ENCODE peak calls at places on chromosomes 6 and 20, in four cellular contexts. V is activated B cell treated with CpG ODN at 0.5 μM for 24 hours, O is choroid plexus epithelial cell, Z is BJ. A is an unnamed sample.
A peak's percentile ranks its signal among the peaks of the same experiment; 100 is the strongest.

GRCh38 chr20:49641683-49642649 is 71.7 kb downstream of the B4GALT5 start:
- DNase-seq in V (no peak), O (no peak), Z (no peak), A (no peak)

GRCh38 chr20:10067305-10067704 is 32.5 kb downstream of the ANKEF1 start:
- DNase-seq in Z (no peak), O (no peak), V (no peak), A (no peak)

GRCh38 chr6:42007286-42007685 is 43.0 kb upstream of the TAF8 start:
- DNase-seq in V (no peak), O (no peak), Z (no peak), A (no peak)

GRCh38 chr6:6749791-6750434 is 161.4 kb downstream of the LY86 start:
- DNase-seq in V (no peak), O (peak; percentile 91), Z (peak; percentile 43), A (no peak)

GRCh38 chr6:3540980-3541379 is 84.1 kb upstream of the SLC22A23 start:
- DNase-seq in V (no peak), O (no peak), Z (no peak), A (no peak)

GRCh38 chr6:108711094-108711493 is 137.1 kb upstream of the ARMC2 start:
- DNase-seq in Z (no peak), V (no peak), O (no peak), A (no peak)

GRCh38 chr6:153312633-153313032 is 181.6 kb upstream of the RGS17 start:
- DNase-seq in Z (no peak), O (peak; percentile 77), V (no peak), A (no peak)

GRCh38 chr6:159490298-159490937 is 202.6 kb downstream of the SOD2 start:
- DNase-seq in O (no peak), V (no peak), Z (no peak), A (no peak)

GRCh38 chr6:70210462-70210861 is 92.4 kb downstream of the COL9A1 start:
- DNase-seq in O (peak; percentile 33), V (no peak), Z (no peak), A (no peak)

GRCh38 chr6:76803038-76803580 is 660.2 kb downstream of the HTR1B start:
- DNase-seq in O (no peak), Z (no peak), V (no peak), A (no peak)

GRCh38 chr6:34236423-34237315 is at the start of gene HMGA1:
- DNase-seq in V (peak; percentile 90), Z (no peak), O (peak; percentile 80), A (peak; percentile 89)

GRCh38 chr6:33204165-33204414 is 365 bp upstream of the HSD17B8 start:
- DNase-seq in O (no peak), V (no peak), Z (no peak), A (no peak)

GRCh38 chr6:32627831-32628230 is 9.4 kb upstream of the HLA-DQA1 start:
- DNase-seq in O (peak; percentile 73), V (peak; percentile 33), Z (no peak), A (no peak)

GRCh38 chr6:225121-225721 is 67.1 kb upstream of the DUSP22 start:
- DNase-seq in V (no peak), Z (no peak), O (no peak), A (no peak)

GRCh38 chr6:138036111-138036510 is 71.1 kb downstream of the PERP start:
- DNase-seq in O (no peak), Z (no peak), V (no peak), A (no peak)

GRCh38 chr6:133390168-133390567 is 149.0 kb downstream of the EYA4 start:
- DNase-seq in V (no peak), Z (no peak), O (no peak), A (no peak)

GRCh38 chr20:62405108-62405980 is 1.7 kb downstream of the CABLES2 start:
- DNase-seq in Z (no peak), O (peak; percentile 70), V (no peak), A (no peak)

GRCh38 chr6:3538536-3538935 is 81.7 kb upstream of the SLC22A23 start:
- DNase-seq in O (no peak), V (no peak), Z (no peak), A (no peak)

GRCh38 chr6:41638801-41639555 is 710 bp downstream of the MDFI start:
- DNase-seq in O (peak; percentile 84), Z (no peak), V (no peak), A (no peak)

GRCh38 chr6:160510199-160510598 is 153.9 kb downstream of the LPA start:
- DNase-seq in Z (no peak), O (peak; percentile 58), V (no peak), A (no peak)

GRCh38 chr20:60092729-60093128 is 134.5 kb downstream of the CDH26 start:
- DNase-seq in Z (no peak), V (no peak), O (no peak), A (no peak)

GRCh38 chr6:10630178-10630577 is 64.2 kb downstream of the C6orf52 start:
- DNase-seq in Z (no peak), O (no peak), V (no peak), A (no peak)

GRCh38 chr6:2819891-2820814 is 21.5 kb downstream of the SERPINB1 start:
- DNase-seq in V (no peak), O (no peak), Z (no peak), A (no peak)

GRCh38 chr6:145673504-145673903 is 61.8 kb downstream of the EPM2A start:
- DNase-seq in V (no peak), Z (no peak), O (no peak), A (no peak)

GRCh38 chr20:58109126-58109880 is 119.2 kb downstream of the ANKRD60 start:
- DNase-seq in Z (peak; percentile 67), V (no peak), O (peak; percentile 80), A (no peak)

GRCh38 chr6:37585937-37586336 is 86.2 kb upstream of the CCDC167 start:
- DNase-seq in V (no peak), Z (no peak), O (no peak), A (no peak)

GRCh38 chr20:64055396-64055892 is 6.0 kb upstream of the SOX18 start:
- DNase-seq in V (no peak), O (no peak), Z (no peak), A (no peak)

GRCh38 chr20:64052326-64052722 is 2.9 kb upstream of the SOX18 start:
- DNase-seq in Z (no peak), V (no peak), O (no peak), A (no peak)

GRCh38 chr20:64052987-64053840 is 3.8 kb upstream of the SOX18 start:
- DNase-seq in V (no peak), O (no peak), Z (no peak), A (no peak)

GRCh38 chr20:64055893-64056638 is 6.6 kb upstream of the SOX18 start:
- DNase-seq in O (peak; percentile 36), V (no peak), Z (no peak), A (no peak)

GRCh38 chr20:64053841-64054661 is 4.6 kb upstream of the SOX18 start:
- DNase-seq in O (peak; percentile 53), V (no peak), Z (no peak), A (no peak)
- TF ChIP-seq CTCF in O (peak; percentile 40), V (no peak), Z (peak; percentile 15), A (peak; percentile 48)

DNA sequence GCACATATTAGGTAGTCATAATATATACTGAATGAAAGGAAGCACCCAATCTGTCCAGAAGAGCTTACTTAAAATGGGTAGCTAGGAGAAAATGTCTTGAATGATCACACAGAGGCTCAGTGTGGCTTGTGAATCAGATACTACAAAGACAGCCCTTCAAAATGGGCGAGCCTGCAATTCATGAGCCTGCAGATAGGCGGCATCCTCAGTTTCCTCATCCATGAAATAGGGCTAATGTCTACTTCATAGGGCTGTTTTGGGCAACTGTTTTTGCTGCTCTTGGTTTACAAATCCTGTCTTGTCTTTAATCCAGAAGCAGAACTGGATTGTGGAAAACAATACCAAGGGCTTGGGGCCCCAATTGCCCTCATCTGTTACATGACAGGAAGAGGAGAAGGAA is 129.3 kb upstream of the KCNK16 start:
- DNase-seq in O (no peak), Z (no peak), V (no peak), A (no peak)
- TF ChIP-seq CTCF in O (peak; percentile 58), Z (peak; percentile 33), V (no peak), A (peak; percentile 68)

GRCh38 chr20:33666293-33667244 is at the start of gene ACTL10:
- DNase-seq in V (peak; percentile 83), O (peak; percentile 99), Z (peak; percentile 91), A (peak; percentile 94)
- TF ChIP-seq CTCF in V (no peak), O (peak; percentile 63), Z (peak; percentile 68), A (peak; percentile 57)

GRCh38 chr6:7974553-7974931 is 64.0 kb upstream of the TXNDC5 start:
- DNase-seq in O (no peak), V (no peak), Z (no peak), A (no peak)

GRCh38 chr6:7976485-7977010 is 66.0 kb upstream of the TXNDC5 start:
- DNase-seq in Z (no peak), V (no peak), O (no peak), A (no peak)

GRCh38 chr6:7974932-7975763 is 64.6 kb upstream of the TXNDC5 start:
- DNase-seq in O (peak; percentile 90), V (no peak), Z (peak; percentile 72), A (no peak)

GRCh38 chr6:7973603-7974002 is 63.0 kb upstream of the TXNDC5 start:
- DNase-seq in O (no peak), V (no peak), Z (no peak), A (no peak)

GRCh38 chr6:7975764-7976146 is 65.2 kb upstream of the TXNDC5 start:
- DNase-seq in V (no peak), O (peak; percentile 48), Z (no peak), A (no peak)
- TF ChIP-seq CTCF in V (no peak), O (no peak), Z (no peak), A (no peak)

GRCh38 chr6:57172136-57173055 is at the start of gene BAG2:
- DNase-seq in O (peak; percentile 93), Z (peak; percentile 37), V (peak; percentile 86), A (peak; percentile 85)
- TF ChIP-seq CTCF in O (peak; percentile 36), Z (no peak), V (no peak), A (peak; percentile 54)

GRCh38 chr6:151690303-151690702 is 117.2 kb upstream of the ESR1 start:
- DNase-seq in Z (no peak), O (peak; percentile 41), V (no peak), A (no peak)
- TF ChIP-seq CTCF in Z (no peak), O (peak; percentile 22), V (no peak), A (no peak)

GRCh38 chr6:14711056-14711703 is 534.7 kb upstream of the JARID2 start:
- DNase-seq in V (no peak), O (peak; percentile 91), Z (peak; percentile 59), A (no peak)
- TF ChIP-seq CTCF in V (no peak), O (peak; percentile 92), Z (peak; percentile 59), A (peak; percentile 60)

GRCh38 chr6:120826253-120826652 is 508.0 kb downstream of the TBC1D32 start:
- DNase-seq in O (peak; percentile 17), Z (no peak), V (no peak), A (no peak)
- TF ChIP-seq CTCF in O (peak; percentile 58), Z (no peak), V (no peak), A (peak; percentile 82)